ENCODE peak calls at places on chromosome 9, in six cellular contexts. F, C, R, E, M and U are unnamed samples.
A peak's percentile ranks its signal among the peaks of the same experiment; 100 is the strongest.

GRCh38 chr9:89000973-89001916 is 10.0 kb downstream of the S1PR3 start:
- DNase-seq in F (peak; percentile 94), C (peak; percentile 90), R (peak; percentile 87), E (peak; percentile 11), M (peak; percentile 31), U (peak; percentile 93)

GRCh38 chr9:81542490-81542889 is 146.9 kb downstream of the TLE1 start:
- DNase-seq in F (no peak), C (no peak), R (no peak), E (no peak), M (no peak), U (no peak)

GRCh38 chr9:36802171-36802920 is 229.7 kb downstream of the MELK start:
- DNase-seq in F (no peak), C (peak; percentile 64), R (no peak), E (no peak), M (no peak), U (peak; percentile 73)

GRCh38 chr9:18490591-18491370 is 16.8 kb downstream of the ADAMTSL1 start:
- DNase-seq in F (no peak), C (peak; percentile 100), R (peak; percentile 26), E (no peak), M (no peak), U (peak; percentile 98)

GRCh38 chr9:3241290-3241689 is 284.5 kb downstream of the RFX3 start:
- DNase-seq in F (no peak), C (no peak), R (no peak), E (no peak), M (no peak), U (peak; percentile 82)

GRCh38 chr9:97710356-97711222 is 13.4 kb upstream of the XPA start:
- DNase-seq in F (peak; percentile 50), C (peak; percentile 82), R (peak; percentile 30), E (no peak), M (no peak), U (peak; percentile 84)

GRCh38 chr9:127154390-127155191 is 32.2 kb upstream of the ANGPTL2 start:
- DNase-seq in F (peak; percentile 81), C (peak; percentile 26), R (peak; percentile 63), E (no peak), M (no peak), U (peak; percentile 92)

GRCh38 chr9:83598487-83598886 is 24.5 kb upstream of the IDNK start:
- DNase-seq in F (no peak), C (no peak), R (no peak), E (no peak), M (no peak), U (no peak)

GRCh38 chr9:109331353-109331752 is 10.5 kb upstream of the EPB41L4B start:
- DNase-seq in F (peak; percentile 58), C (no peak), R (peak; percentile 78), E (no peak), M (no peak), U (peak; percentile 43)

GRCh38 chr9:34343605-34344004 is 14.2 kb downstream of the NUDT2 start:
- DNase-seq in F (no peak), C (no peak), R (no peak), E (no peak), M (no peak), U (no peak)

GRCh38 chr9:113962391-113962790 is 86.3 kb downstream of the ZNF618 start:
- DNase-seq in F (no peak), C (no peak), R (no peak), E (no peak), M (no peak), U (no peak)

GRCh38 chr9:3330792-3331420 is 194.9 kb downstream of the RFX3 start:
- DNase-seq in F (no peak), C (peak; percentile 83), R (no peak), E (no peak), M (no peak), U (peak; percentile 54)

GRCh38 chr9:113957778-113958430 is 81.8 kb downstream of the ZNF618 start:
- DNase-seq in F (no peak), C (peak; percentile 95), R (no peak), E (no peak), M (no peak), U (peak; percentile 78)

GRCh38 chr9:125268394-125269013 is 6.9 kb downstream of the GAPVD1 start:
- DNase-seq in F (no peak), C (no peak), R (no peak), E (no peak), M (no peak), U (no peak)

GRCh38 chr9:129064499-129064908 is 16.4 kb upstream of the DOLPP1 start:
- DNase-seq in F (no peak), C (no peak), R (no peak), E (no peak), M (no peak), U (no peak)

GRCh38 chr9:27371382-27371781 is 74.4 kb upstream of the EQTN start:
- DNase-seq in F (no peak), C (no peak), R (no peak), E (no peak), M (no peak), U (peak; percentile 36)